ENCODE peak calls at places on chromosomes 11 and 22, in five cellular contexts. G is mesenchymal stem cell, B is NCI-H345, A is WERI-Rb-1, J is MM.1S. M is an unnamed sample.

GRCh38 chr11:13169709-13170108 is 107.9 kb upstream of the BMAL1 start:
- DNase-seq in G (peak), B (peak), A (no peak), J (no peak), M (no peak)

GRCh38 chr11:46356911-46357482 is 9.7 kb downstream of the DGKZ start:
- DNase-seq in G (peak), B (no peak), A (no peak), J (no peak), M (no peak)

GRCh38 chr22:24965822-24966626 is 13.5 kb downstream of the KIAA1671 start:
- DNase-seq in G (no peak), B (no peak), A (no peak), J (peak), M (no peak)

GRCh38 chr11:115941481-115941993 is 437.3 kb upstream of the CADM1 start:
- DNase-seq in G (peak), B (no peak), A (no peak), J (no peak), M (no peak)

GRCh38 chr22:24465566-24465965 is 29.6 kb upstream of the UPB1 start:
- DNase-seq in G (peak), B (no peak), A (no peak), J (no peak), M (no peak)

GRCh38 chr11:3860360-3860759 is 4.9 kb downstream of the STIM1 start:
- DNase-seq in G (no peak), B (no peak), A (no peak), J (no peak), M (no peak)

GRCh38 chr11:62119569-62119968 is 4.2 kb upstream of the INCENP start:
- DNase-seq in G (no peak), B (no peak), A (no peak), J (no peak), M (no peak)

GRCh38 chr22:24427500-24428164 is at the start of gene ADORA2A:
- DNase-seq in G (no peak), B (no peak), A (no peak), J (peak), M (peak)

GRCh38 chr22:17774206-17774927 is at the start of gene BID:
- DNase-seq in G (peak), B (peak), A (peak), J (peak), M (peak)

GRCh38 chr11:2996976-2997375 is 4.8 kb upstream of the NAP1L4 start:
- DNase-seq in G (no peak), B (no peak), A (no peak), J (no peak), M (no peak)

GRCh38 chr11:108788565-108789199 is 123.8 kb downstream of the DDX10 start:
- DNase-seq in G (peak), B (peak), A (peak), J (peak), M (no peak)

GRCh38 chr11:130872961-130873360 is 43.3 kb downstream of the SNX19 start:
- DNase-seq in G (no peak), B (no peak), A (no peak), J (no peak), M (no peak)

GRCh38 chr22:43424201-43424600 is 12.4 kb downstream of the MPPED1 start:
- DNase-seq in G (no peak), B (no peak), A (no peak), J (no peak), M (no peak)

GRCh38 chr11:6443269-6444003 is 2.6 kb upstream of the HPX start:
- DNase-seq in G (peak), B (peak), A (peak), J (peak), M (peak)

GRCh38 chr11:133409799-133410198 is 122.5 kb downstream of the OPCML start:
- DNase-seq in G (no peak), B (no peak), A (no peak), J (no peak), M (no peak)

GRCh38 chr11:128608732-128609131 is 21.4 kb upstream of the ETS1 start:
- DNase-seq in G (no peak), B (no peak), A (no peak), J (peak), M (no peak)

GRCh38 chr11:12930850-12931249 is 78.3 kb upstream of the RASSF10 start:
- DNase-seq in G (no peak), B (no peak), A (no peak), J (no peak), M (no peak)

GRCh38 chr11:117345039-117345438 is 17.4 kb downstream of the CEP164 start:
- DNase-seq in G (no peak), B (no peak), A (no peak), J (no peak), M (no peak)

GRCh38 chr22:33139937-33140336 is 81.8 kb upstream of the SYN3 start:
- DNase-seq in G (no peak), B (no peak), A (no peak), J (no peak), M (no peak)

GRCh38 chr11:9672918-9673317 is 9.0 kb downstream of the SWAP70 start:
- DNase-seq in G (no peak), B (no peak), A (no peak), J (no peak), M (no peak)

GRCh38 chr11:61157743-61158142 is 3.5 kb downstream of the VPS37C start:
- DNase-seq in G (no peak), B (no peak), A (peak), J (no peak), M (no peak)

GRCh38 chr22:49636649-49637048 is 191.0 kb downstream of the BRD1 start:
- DNase-seq in G (no peak), B (no peak), A (no peak), J (no peak), M (no peak)

GRCh38 chr11:63869686-63870085 is 30.8 kb downstream of the MARK2 start:
- DNase-seq in G (no peak), B (no peak), A (no peak), J (no peak), M (peak)

GRCh38 chr11:63917685-63918523 is 940 bp upstream of the RCOR2 start:
- DNase-seq in G (peak), B (peak), A (peak), J (peak), M (peak)

GRCh38 chr11:57460017-57460755 is at the start of gene RTN4RL2:
- DNase-seq in G (peak), B (peak), A (peak), J (no peak), M (peak)

GRCh38 chr11:34050967-34051348 is 573 bp upstream of the CAPRIN1 start:
- DNase-seq in G (peak), B (peak), A (no peak), J (no peak), M (no peak)

GRCh38 chr11:120563698-120564572 is 52.4 kb downstream of the GRIK4 start:
- DNase-seq in G (peak), B (peak), A (no peak), J (no peak), M (no peak)

GRCh38 chr11:19460718-19461405 is 220.1 kb upstream of the E2F8 start:
- DNase-seq in G (no peak), B (peak), A (no peak), J (no peak), M (no peak)

GRCh38 chr11:46418751-46419150 is 27.2 kb upstream of the CHRM4 start:
- DNase-seq in G (no peak), B (no peak), A (no peak), J (no peak), M (no peak)

GRCh38 chr11:116774661-116775060 is 1.9 kb upstream of the BUD13 start:
- DNase-seq in G (no peak), B (no peak), A (no peak), J (no peak), M (no peak)

GRCh38 chr11:85826096-85826855 is 15.3 kb upstream of the SYTL2 start:
- DNase-seq in G (peak), B (no peak), A (peak), J (peak), M (no peak)

GRCh38 chr22:29539105-29539504 is 14.5 kb downstream of the THOC5 start:
- DNase-seq in G (peak), B (no peak), A (no peak), J (no peak), M (no peak)